ENCODE peak calls at places on chromosomes 4 and X, in four cellular contexts. T is activated CD4-positive, alpha-beta T cell treated with anti-CD3 and anti-CD28 coated beads for 4 hours; Q is Right ventricle myocardium superior; F is hypothalamus. U is an unnamed sample.

GRCh38 chr4:68310651-68311247 is 39.1 kb downstream of the YTHDC1 start:
- DNase-seq in T (no peak), Q (no peak), F (no peak), U (no peak)

GRCh38 chr4:94412019-94413017 is 39.4 kb upstream of the PDLIM5 start:
- DNase-seq in T (no peak), Q (no peak), F (no peak), U (no peak)

GRCh38 chr4:83852085-83852451 is 316.2 kb downstream of the GPAT3 start:
- DNase-seq in T (no peak), Q (no peak), F (no peak), U (no peak)

GRCh38 chrX:19440713-19441112 is 74.6 kb downstream of the MAP3K15 start:
- DNase-seq in T (no peak), Q (no peak), F (no peak), U (no peak)

GRCh38 chrX:40151211-40152172 is 53.7 kb upstream of the BCOR start:
- DNase-seq in T (no peak), Q (peak), F (no peak), U (no peak)

GRCh38 chrX:92232182-92232581 is 453.0 kb downstream of the PCDH11X start:
- DNase-seq in T (no peak), Q (no peak), F (no peak), U (no peak)

GRCh38 chrX:154348646-154349358 is 25.6 kb downstream of the FLNA start:
- DNase-seq in T (no peak), Q (peak), F (no peak), U (no peak)

GRCh38 chr4:185535818-185536729 is 767 bp upstream of the PDLIM3 start:
- DNase-seq in T (no peak), Q (peak), F (no peak), U (peak)

GRCh38 chr4:8442596-8443358 is 2.2 kb downstream of the TRMT44 start:
- DNase-seq in T (no peak), Q (no peak), F (no peak), U (no peak)

GRCh38 chr4:93396274-93396673 is 432.3 kb upstream of the ATOH1 start:
- DNase-seq in T (no peak), Q (no peak), F (no peak), U (no peak)

GRCh38 chrX:18026171-18026570 is 165.1 kb upstream of the RAI2 start:
- DNase-seq in T (no peak), Q (peak), F (no peak), U (no peak)

GRCh38 chr4:153450545-153450917 is 15.6 kb upstream of the TMEM131L start:
- DNase-seq in T (no peak), Q (no peak), F (no peak), U (no peak)

U was measured in left ventricle myocardium inferior.